ENCODE peak calls at places on chromosomes 13 and 19, in five cellular contexts. D is IMR-90, Q is H1, K is mesenchymal stem cell, I is neuronal stem cell. V is an unnamed sample.

GRCh38 chr13:98447881-98448641 is 128.8 kb downstream of the STK24 start:
- DNase-seq in I (peak; percentile 30), Q (no peak), K (peak; percentile 54), D (no peak), V (no peak)

GRCh38 chr13:52809310-52809769 is 39.1 kb downstream of the PCDH8 start:
- DNase-seq in Q (peak; percentile 61), I (peak; percentile 67), K (peak; percentile 27), D (peak; percentile 39), V (peak; percentile 89)

GRCh38 chr13:75636339-75637095 is 387 bp downstream of the LMO7 start:
- DNase-seq in I (peak; percentile 32), Q (no peak), K (peak; percentile 61), D (peak; percentile 46), V (peak; percentile 54)

GRCh38 chr13:38350114-38350617 is 515 bp downstream of the UFM1 start:
- DNase-seq in D (peak; percentile 50), Q (no peak), K (no peak), I (no peak), V (peak; percentile 69)

GRCh38 chr19:485583-486236 is 10.6 kb upstream of the MADCAM1 start:
- DNase-seq in Q (no peak), K (peak; percentile 76), D (no peak), I (peak; percentile 75), V (peak; percentile 12)

GRCh38 chr19:31974290-31974689 is 371.1 kb upstream of the ZNF507 start:
- DNase-seq in Q (no peak), K (no peak), I (no peak), D (no peak), V (no peak)

GRCh38 chr19:34300380-34300779 is 46.0 kb downstream of the GARRE1 start:
- DNase-seq in I (no peak), D (no peak), K (no peak), Q (no peak), V (no peak)

GRCh38 chr13:114143806-114144605 is 11.6 kb upstream of the RASA3 start:
- DNase-seq in K (no peak), I (no peak), Q (no peak), D (no peak), V (no peak)

GRCh38 chr13:51539887-51540286 is 44.4 kb upstream of the WDFY2 start:
- DNase-seq in K (peak; percentile 45), I (no peak), Q (no peak), D (peak; percentile 67), V (no peak)

GRCh38 chr13:99380921-99381645 is 73.9 kb upstream of the GPR183 start:
- DNase-seq in D (peak; percentile 7), K (no peak), Q (no peak), I (no peak), V (no peak)

GRCh38 chr19:46919324-46919723 is 58.5 kb downstream of the ARHGAP35 start:
- DNase-seq in D (peak; percentile 75), K (peak; percentile 46), Q (no peak), I (no peak), V (no peak)

GRCh38 chr13:47397739-47398138 is 500.9 kb upstream of the HTR2A start:
- DNase-seq in I (no peak), D (peak; percentile 80), K (peak; percentile 37), Q (no peak), V (peak; percentile 16)

GRCh38 chr13:109788372-109789195 is 2.2 kb upstream of the IRS2 start:
- DNase-seq in I (no peak), Q (no peak), D (no peak), K (no peak), V (no peak)

GRCh38 chr13:33261426-33262068 is 24.0 kb downstream of the STARD13 start:
- DNase-seq in Q (no peak), K (no peak), D (peak; percentile 31), I (no peak), V (no peak)

GRCh38 chr13:106052200-106052767 is 483.2 kb downstream of the EFNB2 start:
- DNase-seq in Q (no peak), K (peak; percentile 73), D (peak; percentile 48), I (no peak), V (peak; percentile 6)

GRCh38 chr19:14428882-14429416 is 4.2 kb upstream of the PKN1 start:
- DNase-seq in I (no peak), K (no peak), D (no peak), Q (no peak), V (no peak)

GRCh38 chr13:108315273-108315672 is 45.8 kb downstream of the TNFSF13B start:
- DNase-seq in D (no peak), I (no peak), K (no peak), Q (no peak), V (peak; percentile 23)

GRCh38 chr19:55276720-55277430 is 3.0 kb downstream of the HSPBP1 start:
- DNase-seq in K (no peak), Q (no peak), I (no peak), D (no peak), V (no peak)

GRCh38 chr19:55279773-55280643 is at the start of gene HSPBP1:
- DNase-seq in D (peak; percentile 91), I (peak; percentile 98), K (peak; percentile 96), Q (peak; percentile 99), V (peak; percentile 94)

GRCh38 chr19:55277494-55277893 is 2.4 kb downstream of the HSPBP1 start:
- DNase-seq in I (no peak), Q (no peak), K (no peak), D (no peak), V (no peak)

GRCh38 chr19:55279376-55279772 is 536 bp downstream of the HSPBP1 start:
- DNase-seq in K (no peak), Q (no peak), D (no peak), I (no peak), V (no peak)

DNA sequence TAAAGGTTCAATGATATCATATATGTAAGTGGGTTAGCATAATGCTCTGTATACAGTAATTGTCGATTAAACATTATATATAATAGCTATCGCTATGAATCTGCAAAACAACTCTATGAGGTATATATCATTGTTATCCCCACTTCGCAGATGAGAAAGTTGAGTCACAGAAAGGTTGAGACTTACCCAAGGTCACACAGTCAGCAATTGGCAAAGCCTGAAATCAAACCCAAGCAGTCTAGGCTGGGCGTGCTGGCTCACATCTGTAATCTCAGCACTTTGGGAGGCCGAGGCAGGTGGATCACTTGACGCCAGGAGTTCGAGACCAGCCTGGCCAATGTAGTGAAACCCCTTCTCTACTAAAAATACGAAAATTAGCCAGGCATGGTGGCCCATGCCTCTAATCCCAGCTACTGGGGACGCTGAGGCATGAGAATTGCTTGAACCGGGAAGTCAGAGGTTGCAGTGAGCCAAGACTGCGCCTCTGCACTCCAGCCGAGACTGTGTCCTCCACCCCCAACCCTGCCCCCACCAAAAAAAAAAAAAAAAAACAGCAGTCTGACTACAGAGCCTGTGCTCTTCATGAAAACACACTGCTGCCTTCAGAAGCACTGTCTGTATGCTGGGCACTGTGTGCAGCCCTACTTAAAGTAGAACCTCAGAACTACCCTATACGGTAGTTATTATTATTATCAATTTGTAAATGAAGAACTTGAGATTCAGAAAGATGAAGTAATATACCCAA is 1.3 kb downstream of the HSPBP1 start:
- DNase-seq in Q (no peak), D (no peak), K (no peak), I (no peak), V (no peak)
- H3K4me3 ChIP-seq in Q (peak overlapping the region; percentile 71), D (no peak overlapping the region), K (no peak overlapping the region), I (no peak overlapping the region), V (no peak overlapping the region)

DNA sequence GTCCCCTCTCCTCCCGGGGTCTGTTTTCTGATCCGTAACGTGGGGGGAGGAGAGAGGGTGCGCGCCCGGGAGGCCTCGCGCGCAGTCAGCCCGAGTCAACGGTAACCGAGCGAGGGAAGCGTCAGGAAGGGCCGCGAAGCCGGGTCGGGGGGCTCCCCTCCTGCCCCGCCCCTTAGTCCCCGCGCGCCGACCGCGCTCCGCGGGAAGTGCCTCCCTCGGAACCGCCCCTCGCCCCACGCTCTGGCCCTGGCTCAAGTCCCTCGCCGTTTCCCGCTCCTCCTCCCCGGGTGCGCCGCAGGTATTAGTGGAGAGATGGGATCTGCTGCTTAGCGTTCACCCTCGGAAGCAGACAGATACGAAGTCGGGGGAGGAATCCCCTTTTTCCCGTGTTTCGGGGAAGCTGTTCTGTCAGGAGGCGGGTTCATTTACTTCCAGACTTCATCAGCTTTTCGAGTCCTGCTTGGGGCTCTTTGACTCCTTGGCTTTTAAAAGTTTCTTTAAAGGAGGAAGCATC is 770 bp downstream of the HNRNPM start:
- DNase-seq in K (peak; percentile 51), I (peak; percentile 20), Q (no peak), D (no peak), V (no peak)
- H4K91ac ChIP-seq in K (peak overlapping the region; percentile 11), I (peak overlapping the region; percentile 93), Q (peak overlapping the region; percentile 98), D (peak overlapping the region; percentile 55), V (peak overlapping the region; percentile 96)

GRCh38 chr19:21602105-21602658 is 96.8 kb downstream of the ZNF429 start:
- DNase-seq in I (no peak), Q (no peak), D (no peak), K (no peak), V (no peak)

GRCh38 chr19:21607453-21607852 is 102.1 kb downstream of the ZNF429 start:
- DNase-seq in K (no peak), D (no peak), Q (no peak), I (no peak), V (no peak)

GRCh38 chr19:21604351-21604926 is 99.0 kb downstream of the ZNF429 start:
- DNase-seq in Q (no peak), D (peak; percentile 21), K (peak; percentile 32), I (no peak), V (peak; percentile 55)

GRCh38 chr19:21603431-21604153 is 98.2 kb downstream of the ZNF429 start:
- DNase-seq in Q (no peak), I (no peak), D (no peak), K (no peak), V (peak; percentile 57)

GRCh38 chr19:21604941-21605548 is 99.6 kb downstream of the ZNF429 start:
- DNase-seq in K (no peak), D (no peak), Q (no peak), I (no peak), V (no peak)
- H3K4me3 ChIP-seq in K (no peak overlapping the region), D (peak overlapping the region; percentile 52), Q (no peak overlapping the region), I (no peak overlapping the region), V (no peak overlapping the region)

DNA sequence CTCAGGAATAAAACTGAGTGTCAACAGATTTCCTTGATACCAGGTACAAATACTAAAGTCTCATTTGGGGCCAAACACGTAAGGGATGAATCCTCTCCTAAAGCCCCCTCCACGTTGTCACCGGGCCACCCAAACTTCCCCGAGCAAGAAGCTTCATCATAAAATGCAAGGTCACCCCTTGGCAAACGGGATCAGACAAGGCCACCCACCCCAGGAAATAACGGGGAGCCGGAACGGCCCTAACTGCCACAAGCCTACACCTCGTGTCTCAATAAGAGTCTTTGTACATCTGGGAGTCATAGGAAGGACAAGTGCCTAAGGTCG is 717 bp downstream of the EEF2 start:
- DNase-seq in I (no peak), D (no peak), K (no peak), Q (no peak), V (no peak)
- H4K91ac ChIP-seq in I (no peak overlapping the region), D (peak overlapping the region; percentile 83), K (peak overlapping the region; percentile 88), Q (peak overlapping the region; percentile 86), V (peak overlapping the region; percentile 83)

GRCh38 chr19:23896912-23897311 is 17.8 kb upstream of the ZNF726 start:
- DNase-seq in I (no peak), K (no peak), D (no peak), Q (no peak), V (no peak)
- H3K4me3 ChIP-seq in I (no peak overlapping the region), K (no peak overlapping the region), D (no peak overlapping the region), Q (no peak overlapping the region), V (no peak overlapping the region)